ENCODE peak calls at places on chromosome 4, in five cellular contexts. One of them, this sample, is unnamed.

GRCh38 chr4:157045507-157046127 is 30.3 kb upstream of the GLRB start:
- DNase-seq in activated T-cell treated with anti-CD3 and anti-CD28 coated beads, Interleukin-2, amount 50 U/mL, for 72 hours: no peak
- DNase-seq in A549: peak; percentile 54
- DNase-seq in cardiac fibroblast: peak; percentile 86
- DNase-seq in heart left ventricle: no peak
- DNase-seq in this sample: peak; percentile 31

GRCh38 chr4:65249111-65249510 is 421.2 kb downstream of the EPHA5 start:
- DNase-seq in activated T-cell treated with anti-CD3 and anti-CD28 coated beads, Interleukin-2, amount 50 U/mL, for 72 hours: no peak
- DNase-seq in A549: no peak
- DNase-seq in cardiac fibroblast: no peak
- DNase-seq in heart left ventricle: no peak
- DNase-seq in this sample: no peak

GRCh38 chr4:81378398-81378797 is 93.3 kb downstream of the RASGEF1B start:
- DNase-seq in activated T-cell treated with anti-CD3 and anti-CD28 coated beads, Interleukin-2, amount 50 U/mL, for 72 hours: no peak
- DNase-seq in A549: no peak
- DNase-seq in cardiac fibroblast: no peak
- DNase-seq in heart left ventricle: no peak
- DNase-seq in this sample: no peak

GRCh38 chr4:41024556-41025491 is 189.5 kb downstream of the APBB2 start:
- DNase-seq in activated T-cell treated with anti-CD3 and anti-CD28 coated beads, Interleukin-2, amount 50 U/mL, for 72 hours: no peak
- DNase-seq in A549: peak; percentile 70
- DNase-seq in cardiac fibroblast: peak; percentile 31
- DNase-seq in heart left ventricle: no peak
- DNase-seq in this sample: peak; percentile 24

GRCh38 chr4:4899202-4899925 is 39.9 kb downstream of the MSX1 start:
- DNase-seq in activated T-cell treated with anti-CD3 and anti-CD28 coated beads, Interleukin-2, amount 50 U/mL, for 72 hours: no peak
- DNase-seq in A549: no peak
- DNase-seq in cardiac fibroblast: no peak
- DNase-seq in heart left ventricle: no peak
- DNase-seq in this sample: no peak

GRCh38 chr4:2072971-2073807 is 14.1 kb downstream of the NAT8L start:
- DNase-seq in activated T-cell treated with anti-CD3 and anti-CD28 coated beads, Interleukin-2, amount 50 U/mL, for 72 hours: no peak
- DNase-seq in A549: no peak
- DNase-seq in cardiac fibroblast: no peak
- DNase-seq in heart left ventricle: peak; percentile 13
- DNase-seq in this sample: no peak

GRCh38 chr4:78656968-78657445 is 105.4 kb downstream of the ANXA3 start:
- DNase-seq in activated T-cell treated with anti-CD3 and anti-CD28 coated beads, Interleukin-2, amount 50 U/mL, for 72 hours: no peak
- DNase-seq in A549: no peak
- DNase-seq in cardiac fibroblast: peak; percentile 17
- DNase-seq in heart left ventricle: no peak
- DNase-seq in this sample: no peak

GRCh38 chr4:26048378-26048882 is 134.4 kb downstream of the SMIM20 start:
- DNase-seq in activated T-cell treated with anti-CD3 and anti-CD28 coated beads, Interleukin-2, amount 50 U/mL, for 72 hours: no peak
- DNase-seq in A549: no peak
- DNase-seq in cardiac fibroblast: peak; percentile 95
- DNase-seq in heart left ventricle: peak; percentile 51
- DNase-seq in this sample: no peak

GRCh38 chr4:19675172-19675811 is 576.4 kb upstream of the SLIT2 start:
- DNase-seq in activated T-cell treated with anti-CD3 and anti-CD28 coated beads, Interleukin-2, amount 50 U/mL, for 72 hours: no peak
- DNase-seq in A549: no peak
- DNase-seq in cardiac fibroblast: peak; percentile 64
- DNase-seq in heart left ventricle: no peak
- DNase-seq in this sample: no peak

GRCh38 chr4:174517502-174517901 is 4.8 kb downstream of the HPGD start:
- DNase-seq in activated T-cell treated with anti-CD3 and anti-CD28 coated beads, Interleukin-2, amount 50 U/mL, for 72 hours: no peak
- DNase-seq in A549: no peak
- DNase-seq in cardiac fibroblast: no peak
- DNase-seq in heart left ventricle: no peak
- DNase-seq in this sample: no peak

GRCh38 chr4:54929459-54929858 is 195.9 kb downstream of the KDR start:
- DNase-seq in activated T-cell treated with anti-CD3 and anti-CD28 coated beads, Interleukin-2, amount 50 U/mL, for 72 hours: no peak
- DNase-seq in A549: no peak
- DNase-seq in cardiac fibroblast: no peak
- DNase-seq in heart left ventricle: peak; percentile 35
- DNase-seq in this sample: no peak

GRCh38 chr4:102246416-102246815 is 98.9 kb downstream of the SLC39A8 start:
- DNase-seq in activated T-cell treated with anti-CD3 and anti-CD28 coated beads, Interleukin-2, amount 50 U/mL, for 72 hours: no peak
- DNase-seq in A549: no peak
- DNase-seq in cardiac fibroblast: no peak
- DNase-seq in heart left ventricle: no peak
- DNase-seq in this sample: no peak

GRCh38 chr4:10808591-10808990 is 124.0 kb upstream of the CLNK start:
- DNase-seq in activated T-cell treated with anti-CD3 and anti-CD28 coated beads, Interleukin-2, amount 50 U/mL, for 72 hours: no peak
- DNase-seq in A549: no peak
- DNase-seq in cardiac fibroblast: peak; percentile 65
- DNase-seq in heart left ventricle: peak; percentile 45
- DNase-seq in this sample: no peak

GRCh38 chr4:169098054-169098896 is 88.2 kb upstream of the CBR4 start:
- DNase-seq in activated T-cell treated with anti-CD3 and anti-CD28 coated beads, Interleukin-2, amount 50 U/mL, for 72 hours: no peak
- DNase-seq in A549: no peak
- DNase-seq in cardiac fibroblast: peak; percentile 14
- DNase-seq in heart left ventricle: no peak
- DNase-seq in this sample: no peak

GRCh38 chr4:168524006-168524405 is 27.2 kb downstream of the PALLD start:
- DNase-seq in activated T-cell treated with anti-CD3 and anti-CD28 coated beads, Interleukin-2, amount 50 U/mL, for 72 hours: no peak
- DNase-seq in A549: no peak
- DNase-seq in cardiac fibroblast: peak; percentile 77
- DNase-seq in heart left ventricle: no peak
- DNase-seq in this sample: no peak

GRCh38 chr4:91851456-91851855 is 452.3 kb upstream of the GRID2 start:
- DNase-seq in activated T-cell treated with anti-CD3 and anti-CD28 coated beads, Interleukin-2, amount 50 U/mL, for 72 hours: no peak
- DNase-seq in A549: no peak
- DNase-seq in cardiac fibroblast: no peak
- DNase-seq in heart left ventricle: no peak
- DNase-seq in this sample: no peak

GRCh38 chr4:33255507-33255906 is 2535.3 kb downstream of the PCDH7 start:
- DNase-seq in activated T-cell treated with anti-CD3 and anti-CD28 coated beads, Interleukin-2, amount 50 U/mL, for 72 hours: no peak
- DNase-seq in A549: no peak
- DNase-seq in cardiac fibroblast: no peak
- DNase-seq in heart left ventricle: no peak
- DNase-seq in this sample: no peak

GRCh38 chr4:508675-509373 is 9.8 kb downstream of the PIGG start:
- DNase-seq in activated T-cell treated with anti-CD3 and anti-CD28 coated beads, Interleukin-2, amount 50 U/mL, for 72 hours: no peak
- DNase-seq in A549: no peak
- DNase-seq in cardiac fibroblast: no peak
- DNase-seq in heart left ventricle: no peak
- DNase-seq in this sample: no peak

GRCh38 chr4:154954117-154954516 is 173.0 kb downstream of the RBM46 start:
- DNase-seq in activated T-cell treated with anti-CD3 and anti-CD28 coated beads, Interleukin-2, amount 50 U/mL, for 72 hours: no peak
- DNase-seq in A549: no peak
- DNase-seq in cardiac fibroblast: no peak
- DNase-seq in heart left ventricle: no peak
- DNase-seq in this sample: no peak

GRCh38 chr4:139420652-139421051 is 33.3 kb upstream of the RAB33B start:
- DNase-seq in activated T-cell treated with anti-CD3 and anti-CD28 coated beads, Interleukin-2, amount 50 U/mL, for 72 hours: no peak
- DNase-seq in A549: no peak
- DNase-seq in cardiac fibroblast: no peak
- DNase-seq in heart left ventricle: no peak
- DNase-seq in this sample: no peak

GRCh38 chr4:38562751-38563198 is 101.2 kb upstream of the KLF3 start:
- DNase-seq in activated T-cell treated with anti-CD3 and anti-CD28 coated beads, Interleukin-2, amount 50 U/mL, for 72 hours: no peak
- DNase-seq in A549: peak; percentile 5
- DNase-seq in cardiac fibroblast: peak; percentile 68
- DNase-seq in heart left ventricle: peak; percentile 68
- DNase-seq in this sample: no peak

GRCh38 chr4:123619895-123620294 is 223.3 kb downstream of the SPRY1 start:
- DNase-seq in activated T-cell treated with anti-CD3 and anti-CD28 coated beads, Interleukin-2, amount 50 U/mL, for 72 hours: no peak
- DNase-seq in A549: no peak
- DNase-seq in cardiac fibroblast: no peak
- DNase-seq in heart left ventricle: no peak
- DNase-seq in this sample: no peak

GRCh38 chr4:11650801-11651596 is 222.3 kb upstream of the HS3ST1 start:
- DNase-seq in activated T-cell treated with anti-CD3 and anti-CD28 coated beads, Interleukin-2, amount 50 U/mL, for 72 hours: no peak
- DNase-seq in A549: peak; percentile 41
- DNase-seq in cardiac fibroblast: peak; percentile 51
- DNase-seq in heart left ventricle: no peak
- DNase-seq in this sample: no peak

GRCh38 chr4:89268572-89269180 is 38.9 kb downstream of the GPRIN3 start:
- DNase-seq in activated T-cell treated with anti-CD3 and anti-CD28 coated beads, Interleukin-2, amount 50 U/mL, for 72 hours: no peak
- DNase-seq in A549: no peak
- DNase-seq in cardiac fibroblast: no peak
- DNase-seq in heart left ventricle: no peak
- DNase-seq in this sample: no peak

GRCh38 chr4:113312529-113312928 is 263.1 kb downstream of the ANK2 start:
- DNase-seq in activated T-cell treated with anti-CD3 and anti-CD28 coated beads, Interleukin-2, amount 50 U/mL, for 72 hours: no peak
- DNase-seq in A549: no peak
- DNase-seq in cardiac fibroblast: no peak
- DNase-seq in heart left ventricle: no peak
- DNase-seq in this sample: no peak

GRCh38 chr4:181661090-181661489 is 582.1 kb upstream of the TENM3 start:
- DNase-seq in activated T-cell treated with anti-CD3 and anti-CD28 coated beads, Interleukin-2, amount 50 U/mL, for 72 hours: no peak
- DNase-seq in A549: no peak
- DNase-seq in cardiac fibroblast: peak; percentile 57
- DNase-seq in heart left ventricle: no peak
- DNase-seq in this sample: no peak

GRCh38 chr4:24089831-24090531 is 200.1 kb upstream of the PPARGC1A start:
- DNase-seq in activated T-cell treated with anti-CD3 and anti-CD28 coated beads, Interleukin-2, amount 50 U/mL, for 72 hours: no peak
- DNase-seq in A549: no peak
- DNase-seq in cardiac fibroblast: peak; percentile 17
- DNase-seq in heart left ventricle: no peak
- DNase-seq in this sample: no peak

GRCh38 chr4:786074-786741 is 39.7 kb downstream of the CPLX1 start:
- DNase-seq in activated T-cell treated with anti-CD3 and anti-CD28 coated beads, Interleukin-2, amount 50 U/mL, for 72 hours: no peak
- DNase-seq in A549: no peak
- DNase-seq in cardiac fibroblast: no peak
- DNase-seq in heart left ventricle: no peak
- DNase-seq in this sample: no peak

GRCh38 chr4:18568600-18568999 is 547.0 kb upstream of the LCORL start:
- DNase-seq in activated T-cell treated with anti-CD3 and anti-CD28 coated beads, Interleukin-2, amount 50 U/mL, for 72 hours: no peak
- DNase-seq in A549: no peak
- DNase-seq in cardiac fibroblast: no peak
- DNase-seq in heart left ventricle: no peak
- DNase-seq in this sample: no peak

GRCh38 chr4:108109997-108110416 is 58.7 kb downstream of the LEF1 start:
- DNase-seq in activated T-cell treated with anti-CD3 and anti-CD28 coated beads, Interleukin-2, amount 50 U/mL, for 72 hours: no peak
- DNase-seq in A549: no peak
- DNase-seq in cardiac fibroblast: no peak
- DNase-seq in heart left ventricle: no peak
- DNase-seq in this sample: no peak

GRCh38 chr4:168900080-168900479 is 110.0 kb downstream of the CBR4 start:
- DNase-seq in activated T-cell treated with anti-CD3 and anti-CD28 coated beads, Interleukin-2, amount 50 U/mL, for 72 hours: no peak
- DNase-seq in A549: no peak
- DNase-seq in cardiac fibroblast: peak; percentile 42
- DNase-seq in heart left ventricle: peak; percentile 46
- DNase-seq in this sample: no peak

GRCh38 chr4:26496207-26496783 is 6.0 kb upstream of the CCKAR start:
- DNase-seq in activated T-cell treated with anti-CD3 and anti-CD28 coated beads, Interleukin-2, amount 50 U/mL, for 72 hours: no peak
- DNase-seq in A549: no peak
- DNase-seq in cardiac fibroblast: no peak
- DNase-seq in heart left ventricle: no peak
- DNase-seq in this sample: no peak

GRCh38 chr4:16019666-16020065 is 56.7 kb upstream of the FGFBP2 start:
- DNase-seq in activated T-cell treated with anti-CD3 and anti-CD28 coated beads, Interleukin-2, amount 50 U/mL, for 72 hours: no peak
- DNase-seq in A549: no peak
- DNase-seq in cardiac fibroblast: peak; percentile 6
- DNase-seq in heart left ventricle: no peak
- DNase-seq in this sample: no peak

GRCh38 chr4:75843596-75843995 is 58.7 kb downstream of the PPEF2 start:
- DNase-seq in activated T-cell treated with anti-CD3 and anti-CD28 coated beads, Interleukin-2, amount 50 U/mL, for 72 hours: no peak
- DNase-seq in A549: no peak
- DNase-seq in cardiac fibroblast: no peak
- DNase-seq in heart left ventricle: no peak
- DNase-seq in this sample: no peak

GRCh38 chr4:17613761-17614415 is 553 bp upstream of the MED28 start:
- DNase-seq in activated T-cell treated with anti-CD3 and anti-CD28 coated beads, Interleukin-2, amount 50 U/mL, for 72 hours: no peak
- DNase-seq in A549: no peak
- DNase-seq in cardiac fibroblast: peak; percentile 73
- DNase-seq in heart left ventricle: no peak
- DNase-seq in this sample: no peak